ENCODE peak calls at places on chromosome 11, in five cellular contexts. M is tibial artery, A is brain microvascular endothelial cell, I is coronary artery, F is testis. J is an unnamed sample.

GRCh38 chr11:93198221-93198650 is 445 bp upstream of the SLC36A4 start:
- DNase-seq in M (no peak), A (peak), I (no peak), F (no peak), J (no peak)

GRCh38 chr11:83521647-83522596 is 235.8 kb upstream of the CCDC90B start:
- DNase-seq in M (no peak), A (peak), I (no peak), F (no peak), J (no peak)

GRCh38 chr11:125892071-125892470 is 4.6 kb downstream of the HYLS1 start:
- DNase-seq in M (no peak), A (no peak), I (no peak), F (no peak), J (no peak)

GRCh38 chr11:110425751-110426545 is 3.8 kb upstream of the FDX1 start:
- DNase-seq in M (no peak), A (peak), I (no peak), F (no peak), J (peak)

GRCh38 chr11:62504158-62504973 is 42.2 kb downstream of the AHNAK start:
- DNase-seq in M (no peak), A (no peak), I (no peak), F (no peak), J (no peak)

GRCh38 chr11:100918551-100919500 is 210.8 kb downstream of the PGR start:
- DNase-seq in M (no peak), A (peak), I (no peak), F (no peak), J (no peak)

GRCh38 chr11:95254139-95254704 is 23.2 kb upstream of the SESN3 start:
- DNase-seq in M (peak), A (peak), I (peak), F (peak), J (peak)

GRCh38 chr11:69382131-69383128 is 88.5 kb downstream of the MYEOV start:
- DNase-seq in M (peak), A (no peak), I (peak), F (peak), J (no peak)

GRCh38 chr11:396511-396947 is 2.5 kb downstream of the PKP3 start:
- DNase-seq in M (no peak), A (no peak), I (no peak), F (peak), J (no peak)

GRCh38 chr11:96567193-96567592 is 177.4 kb downstream of the JRKL start:
- DNase-seq in M (no peak), A (no peak), I (no peak), F (no peak), J (no peak)

GRCh38 chr11:63832336-63832735 is 6.6 kb upstream of the MARK2 start:
- DNase-seq in M (no peak), A (no peak), I (no peak), F (no peak), J (no peak)
- H3K27ac ChIP-seq in M (no peak), A (no peak), I (no peak), F (no peak), J (no peak)

GRCh38 chr11:128757235-128757711 is 63.4 kb downstream of the FLI1 start:
- DNase-seq in M (no peak), A (peak), I (no peak), F (peak), J (no peak)

GRCh38 chr11:128756469-128756868 is 62.6 kb downstream of the FLI1 start:
- DNase-seq in M (no peak), A (no peak), I (no peak), F (no peak), J (no peak)

GRCh38 chr11:128749986-128750385 is 56.1 kb downstream of the FLI1 start:
- DNase-seq in M (no peak), A (no peak), I (no peak), F (no peak), J (no peak)

GRCh38 chr11:128747728-128748148 is 53.9 kb downstream of the FLI1 start:
- DNase-seq in M (no peak), A (no peak), I (no peak), F (no peak), J (no peak)

GRCh38 chr11:128752379-128752778 is 58.5 kb downstream of the FLI1 start:
- DNase-seq in M (no peak), A (no peak), I (no peak), F (no peak), J (no peak)
- H3K4me3 ChIP-seq in M (no peak), A (no peak), I (no peak), F (no peak), J (no peak)

DNA sequence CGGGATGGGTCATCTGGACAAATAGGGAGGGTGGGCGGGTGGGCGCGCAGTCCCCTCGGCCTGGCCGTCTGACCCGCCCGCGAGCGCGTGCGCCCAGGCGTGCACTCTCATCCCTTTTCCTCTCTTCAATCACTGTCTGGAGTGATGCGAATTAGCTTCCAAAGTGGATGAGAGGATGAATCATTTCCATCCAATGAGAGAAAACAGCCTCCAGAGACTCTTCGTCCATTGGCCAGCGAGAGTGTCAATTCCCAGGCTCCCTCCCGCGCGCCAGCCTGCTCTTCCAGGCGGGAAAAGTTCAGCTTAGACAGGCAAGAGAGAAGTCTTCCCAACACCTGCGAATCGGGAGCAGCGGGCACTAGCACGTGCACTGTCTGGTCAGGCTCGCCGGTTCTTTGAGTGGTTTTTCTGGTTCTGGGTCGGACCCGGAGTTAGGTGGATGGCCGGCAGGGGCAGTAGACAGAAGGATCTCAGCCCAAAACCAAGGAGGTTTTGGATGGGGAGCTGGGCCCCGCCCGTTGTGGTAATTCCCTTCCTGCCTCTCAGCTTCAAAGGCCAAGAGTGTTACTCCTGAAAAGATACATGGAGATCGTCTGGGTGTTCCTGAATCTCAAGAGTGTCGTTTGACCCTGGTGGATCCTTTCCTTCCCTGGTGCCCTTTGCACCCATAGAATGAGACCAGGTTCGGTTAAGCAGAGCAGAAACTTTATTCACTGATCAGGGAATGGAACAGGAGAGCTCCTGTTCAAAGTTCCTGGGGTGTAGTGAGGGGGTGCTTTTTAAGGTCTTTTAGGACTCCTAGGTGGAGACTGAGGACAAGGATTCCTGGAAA is 33.4 kb upstream of the GLYATL1 start:
- DNase-seq in M (peak), A (peak), I (no peak), F (peak), J (peak)
- TF ChIP-seq CTCF in M (no peak), A (peak), I (no peak), F (no peak), J (peak)

GRCh38 chr11:121583825-121584224 is 131.1 kb upstream of the SORL1-AS1 start:
- DNase-seq in M (no peak), A (no peak), I (no peak), F (no peak), J (no peak)

GRCh38 chr11:121582296-121582695 is 129.5 kb upstream of the SORL1-AS1 start:
- DNase-seq in M (no peak), A (no peak), I (no peak), F (peak), J (no peak)

GRCh38 chr11:121580154-121580553 is 127.4 kb upstream of the SORL1-AS1 start:
- DNase-seq in M (no peak), A (no peak), I (no peak), F (no peak), J (no peak)

GRCh38 chr11:121578216-121579063 is 125.7 kb upstream of the SORL1-AS1 start:
- DNase-seq in M (no peak), A (no peak), I (no peak), F (no peak), J (no peak)

GRCh38 chr11:121581607-121582006 is 128.8 kb upstream of the SORL1-AS1 start:
- DNase-seq in M (no peak), A (no peak), I (no peak), F (no peak), J (no peak)
- H3K27ac ChIP-seq in M (no peak), A (no peak), I (no peak), F (no peak), J (no peak)

DNA sequence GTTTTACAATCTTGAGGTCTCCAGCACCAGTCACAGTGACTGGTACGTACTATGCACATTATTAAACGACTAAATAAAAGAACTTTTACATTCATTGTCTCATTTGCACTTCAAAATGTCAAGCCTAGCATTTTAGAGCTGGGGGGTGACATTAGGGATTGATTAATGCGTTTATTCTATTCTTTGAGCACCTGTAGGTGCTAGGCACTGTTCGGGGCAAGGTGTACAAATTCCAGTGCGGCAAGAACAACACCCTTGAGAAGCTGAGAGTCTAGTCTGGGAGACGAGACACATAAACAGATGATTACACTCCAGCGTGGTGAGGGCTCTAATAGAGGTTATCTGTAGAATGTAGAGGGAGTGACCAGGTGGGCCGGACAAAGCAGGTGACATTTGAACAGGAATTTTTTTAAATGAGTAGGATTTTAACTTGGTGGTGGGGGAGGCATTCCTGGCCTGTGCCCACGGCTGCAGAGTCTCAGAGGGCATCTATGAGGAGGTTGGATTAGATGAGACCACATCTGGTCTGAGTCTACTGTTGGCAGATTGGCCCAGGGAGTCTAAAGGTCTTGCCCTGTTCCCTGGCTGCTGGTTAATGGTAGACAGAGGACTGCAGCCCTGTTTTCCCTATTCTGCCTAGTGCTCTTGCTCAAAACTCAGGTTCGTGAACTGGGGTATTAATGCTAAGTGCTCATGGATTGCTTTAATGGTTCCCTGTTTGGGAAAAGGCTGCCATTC is 956 bp downstream of the CAT start:
- DNase-seq in M (no peak), A (no peak), I (no peak), F (no peak), J (no peak)
- H3K4me3 ChIP-seq in M (peak), A (peak), I (peak), F (peak), J (peak)

DNA sequence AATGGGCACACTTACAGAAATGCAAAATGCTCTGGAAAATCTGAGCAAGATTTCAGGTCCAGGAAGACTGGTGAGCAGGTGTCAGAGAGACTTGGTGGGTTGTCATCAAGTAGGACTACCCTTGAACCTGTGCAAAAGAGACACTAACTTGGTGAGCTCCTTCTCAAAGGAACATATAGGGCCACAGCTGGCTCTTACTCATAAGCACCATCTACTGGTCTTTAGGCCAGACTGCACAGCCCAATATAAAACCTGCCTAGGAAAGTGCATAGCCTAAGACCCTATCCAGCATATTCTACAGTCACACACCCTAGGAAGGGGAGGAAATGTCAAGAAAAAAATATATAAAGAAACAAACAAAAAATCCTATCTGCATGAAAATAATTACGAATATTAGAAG is 18.2 kb upstream of the OR10W1 start:
- DNase-seq in M (no peak), A (peak), I (no peak), F (peak), J (peak)
- TF ChIP-seq CTCF in M (no peak), A (peak), I (no peak), F (no peak), J (peak)

J was measured in AG04450.